ENCODE peak calls at places on chromosomes 3 and 15, in ten cellular contexts. X is Peyer's patch, N is stomach, Z is adrenal gland, Q is heart left ventricle, D is tibial nerve, C is IMR-90, G is spleen, B is uterus, E is esophagus squamous epithelium. R is an unnamed sample.

GRCh38 chr3:126954141-126954845 is 28.6 kb upstream of the PLXNA1 start:
- DNase-seq in X (no peak), N (no peak), Z (no peak), Q (no peak), D (no peak), C (peak), G (peak), B (no peak), E (no peak), R (no peak)

GRCh38 chr3:25229584-25229983 is 198.5 kb upstream of the RARB start:
- DNase-seq in X (no peak), N (no peak), Z (no peak), Q (no peak), D (no peak), C (no peak), G (no peak), B (no peak), E (no peak), R (no peak)

GRCh38 chr3:140724856-140725812 is 47.3 kb downstream of the TRIM42 start:
- DNase-seq in X (no peak), N (no peak), Z (no peak), Q (no peak), D (no peak), C (no peak), G (no peak), B (no peak), E (no peak), R (no peak)

GRCh38 chr3:128285042-128285924 is 132.0 kb downstream of the EEFSEC start:
- DNase-seq in X (peak), N (no peak), Z (peak), Q (no peak), D (no peak), C (no peak), G (peak), B (no peak), E (no peak), R (no peak)

GRCh38 chr3:126098391-126098858 is 14.5 kb upstream of the SLC41A3 start:
- DNase-seq in X (no peak), N (no peak), Z (no peak), Q (no peak), D (no peak), C (peak), G (no peak), B (no peak), E (no peak), R (no peak)

GRCh38 chr3:25455316-25456232 is 27.5 kb downstream of the RARB start:
- DNase-seq in X (no peak), N (no peak), Z (no peak), Q (peak), D (no peak), C (no peak), G (no peak), B (peak), E (no peak), R (no peak)

GRCh38 chr15:82943176-82943575 is 9.3 kb downstream of the HOMER2 start:
- DNase-seq in X (no peak), N (no peak), Z (no peak), Q (no peak), D (no peak), C (no peak), G (peak), B (no peak), E (no peak), R (peak)

GRCh38 chr3:183265713-183266417 is 12.8 kb downstream of the B3GNT5 start:
- DNase-seq in X (no peak), N (peak), Z (no peak), Q (no peak), D (no peak), C (peak), G (no peak), B (no peak), E (no peak), R (peak)

GRCh38 chr3:182920515-182921084 is 59.7 kb downstream of the DCUN1D1 start:
- DNase-seq in X (no peak), N (no peak), Z (peak), Q (no peak), D (no peak), C (no peak), G (no peak), B (no peak), E (no peak), R (peak)

GRCh38 chr3:58414538-58415197 is 19.0 kb downstream of the PDHB start:
- DNase-seq in X (peak), N (peak), Z (peak), Q (peak), D (no peak), C (peak), G (no peak), B (peak), E (no peak), R (peak)

GRCh38 chr3:43537206-43537605 is 84.6 kb downstream of the ANO10 start:
- DNase-seq in X (no peak), N (no peak), Z (no peak), Q (no peak), D (no peak), C (no peak), G (no peak), B (no peak), E (no peak), R (no peak)

GRCh38 chr3:171142985-171143384 is 116.5 kb upstream of the SLC2A2 start:
- DNase-seq in X (no peak), N (peak), Z (no peak), Q (no peak), D (no peak), C (peak), G (no peak), B (no peak), E (no peak), R (no peak)

GRCh38 chr3:12287727-12288465 is 974 bp upstream of the PPARG start:
- DNase-seq in X (no peak), N (peak), Z (no peak), Q (peak), D (no peak), C (no peak), G (peak), B (peak), E (no peak), R (peak)

GRCh38 chr3:173894-174293 is 22.7 kb upstream of the CHL1 start:
- DNase-seq in X (no peak), N (no peak), Z (no peak), Q (no peak), D (no peak), C (peak), G (no peak), B (no peak), E (no peak), R (no peak)

GRCh38 chr3:177673105-177673804 is 476.0 kb upstream of the TBL1XR1 start:
- DNase-seq in X (no peak), N (no peak), Z (peak), Q (no peak), D (no peak), C (peak), G (no peak), B (no peak), E (no peak), R (peak)

GRCh38 chr3:167656821-167657220 is 3.1 kb upstream of the WDR49 start:
- DNase-seq in X (no peak), N (no peak), Z (no peak), Q (no peak), D (no peak), C (no peak), G (no peak), B (no peak), E (no peak), R (no peak)

GRCh38 chr3:14242490-14243311 is 64.1 kb downstream of the LSM3 start:
- DNase-seq in X (no peak), N (no peak), Z (no peak), Q (no peak), D (no peak), C (no peak), G (no peak), B (no peak), E (no peak), R (no peak)

GRCh38 chr15:46277451-46277850 is 642.6 kb downstream of the SQOR start:
- DNase-seq in X (no peak), N (no peak), Z (no peak), Q (no peak), D (no peak), C (no peak), G (no peak), B (no peak), E (no peak), R (no peak)

GRCh38 chr3:39096775-39097174 is 10.7 kb downstream of the GORASP1 start:
- DNase-seq in X (no peak), N (no peak), Z (no peak), Q (no peak), D (no peak), C (peak), G (no peak), B (no peak), E (no peak), R (no peak)

GRCh38 chr3:34102290-34102689 is 303.9 kb downstream of the PDCD6IP start:
- DNase-seq in X (no peak), N (no peak), Z (no peak), Q (no peak), D (no peak), C (no peak), G (no peak), B (no peak), E (no peak), R (no peak)

GRCh38 chr3:126621627-126622345 is 33.1 kb downstream of the TXNRD3 start:
- DNase-seq in X (no peak), N (no peak), Z (no peak), Q (no peak), D (no peak), C (peak), G (no peak), B (no peak), E (no peak), R (no peak)

GRCh38 chr3:170634663-170635096 is 48.8 kb upstream of the SLC7A14 start:
- DNase-seq in X (no peak), N (no peak), Z (no peak), Q (no peak), D (no peak), C (no peak), G (no peak), B (no peak), E (no peak), R (no peak)

DNA sequence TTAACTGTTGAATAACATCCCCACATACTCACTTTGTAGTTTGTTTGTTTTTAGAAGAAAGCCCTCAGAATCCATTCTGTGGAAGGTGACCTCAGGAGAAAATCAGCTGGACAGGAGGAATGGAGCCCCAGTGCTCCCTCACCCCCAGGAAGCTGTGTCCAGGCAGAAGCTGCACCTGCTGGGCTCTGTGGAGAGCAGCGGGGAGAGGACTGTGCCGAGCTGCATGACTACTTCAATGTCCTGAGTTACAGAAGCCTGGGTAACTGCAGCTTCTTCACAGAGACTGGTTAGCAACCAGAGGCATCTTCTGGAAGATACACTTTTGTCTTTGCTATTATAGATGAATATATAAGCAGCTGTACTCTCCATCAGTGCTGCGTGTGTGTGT is 14.0 kb downstream of the TIGIT start:
- DNase-seq in X (no peak), N (no peak), Z (no peak), Q (no peak), D (no peak), C (no peak), G (peak), B (no peak), E (no peak), R (no peak)
- TF ChIP-seq POLR2A in X (no peak), N (no peak), Z (no peak), Q (no peak), D (no peak), C (no peak), G (no peak), B (no peak), E (no peak), R (no peak)

GRCh38 chr3:133376805-133377204 is 23.1 kb upstream of the BFSP2 start:
- DNase-seq in X (no peak), N (no peak), Z (no peak), Q (no peak), D (no peak), C (no peak), G (no peak), B (no peak), E (no peak), R (peak)
- TF ChIP-seq CTCF in X (no peak), N (no peak), Z (no peak), Q (no peak), D (no peak), C (no peak), G (no peak), B (no peak), E (no peak), R (no peak)

GRCh38 chr3:60660026-60660425 is 591.2 kb downstream of the FHIT start:
- DNase-seq in X (no peak), N (no peak), Z (no peak), Q (no peak), D (no peak), C (no peak), G (no peak), B (no peak), E (no peak), R (no peak)
- H3K4me3 ChIP-seq in X (no peak), N (no peak), Z (no peak), Q (no peak), D (no peak), C (no peak), G (no peak), B (no peak), E (no peak), R (no peak)

GRCh38 chr3:197029511-197030167 is at the start of gene MELTF:
- DNase-seq in X (peak), N (peak), Z (peak), Q (peak), D (no peak), C (peak), G (peak), B (peak), E (no peak), R (peak)
- TF ChIP-seq POLR2A in X (no peak), N (no peak), Z (no peak), Q (no peak), D (no peak), C (no peak), G (no peak), B (no peak), E (no peak), R (no peak)

DNA sequence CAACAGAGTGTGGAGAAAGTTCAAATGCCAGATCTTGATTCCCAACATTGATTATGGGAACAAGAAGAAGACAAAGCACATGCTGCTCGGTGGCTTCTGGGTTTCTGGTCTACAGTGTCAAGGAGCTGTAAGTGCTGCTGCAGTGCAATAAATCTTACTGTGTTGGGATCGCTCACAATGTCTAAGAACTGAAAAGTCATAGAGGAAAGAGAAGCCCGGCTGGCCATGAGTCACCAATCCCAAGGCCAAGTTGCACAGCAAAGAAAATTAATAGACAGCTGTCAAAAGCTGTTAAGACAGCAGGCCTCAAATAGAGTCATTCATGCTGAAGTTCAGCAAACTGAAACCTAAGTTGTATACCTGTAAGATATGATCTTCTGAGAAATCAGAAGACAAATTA is 33.2 kb upstream of the SPPL2A start:
- DNase-seq in X (no peak), N (no peak), Z (no peak), Q (no peak), D (no peak), C (peak), G (no peak), B (no peak), E (no peak), R (peak)
- TF ChIP-seq CTCF in X (no peak), N (no peak), Z (no peak), Q (no peak), D (no peak), C (no peak), G (no peak), B (no peak), E (no peak), R (no peak)

GRCh38 chr15:36887214-36888017 is 212.9 kb downstream of the MEIS2 start:
- DNase-seq in X (no peak), N (no peak), Z (no peak), Q (no peak), D (no peak), C (no peak), G (no peak), B (peak), E (no peak), R (no peak)
- H3K4me3 ChIP-seq in X (no peak), N (peak), Z (peak), Q (peak), D (no peak), C (peak), G (no peak), B (peak), E (peak), R (no peak)

DNA sequence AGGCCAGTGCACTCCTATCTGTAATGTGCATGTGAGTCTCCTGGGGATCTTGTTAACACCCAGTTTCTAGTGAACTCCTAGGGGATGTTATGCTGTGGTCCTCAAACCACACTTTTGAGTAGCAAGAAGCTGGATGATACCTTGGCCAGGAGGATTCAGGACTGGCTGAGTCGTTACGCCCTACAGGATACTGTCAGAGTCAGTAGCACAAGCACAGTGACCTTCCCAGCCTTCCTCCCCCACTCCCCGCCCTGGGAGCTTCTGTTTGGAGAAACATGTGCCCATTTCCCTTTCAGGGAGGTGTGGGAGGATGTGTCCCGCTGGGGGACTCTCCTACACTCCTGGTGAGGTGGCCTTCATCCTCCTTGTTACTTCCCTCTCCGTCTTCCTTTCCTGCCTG is 76.4 kb upstream of the TRPM1 start:
- DNase-seq in X (no peak), N (no peak), Z (no peak), Q (no peak), D (no peak), C (no peak), G (no peak), B (no peak), E (no peak), R (no peak)
- TF ChIP-seq POLR2A in X (no peak), N (no peak), Z (no peak), Q (no peak), D (no peak), C (no peak), G (no peak), B (no peak), E (no peak), R (no peak)

R was measured in NB4.